ENCODE peak calls at places on chromosomes 6 and 20, in nine cellular contexts. R, P, G, H, Q, Z, A, O and D are unnamed samples.

GRCh38 chr6:1724616-1725015 is 114.9 kb downstream of the FOXC1 start:
- DNase-seq in Q (no peak), O (no peak), H (no peak), G (no peak), A (no peak), Z (no peak), P (no peak), R (no peak), D (no peak)

GRCh38 chr20:31864521-31865400 is 5.6 kb downstream of the DUSP15 start:
- DNase-seq in Q (peak), R (no peak), O (no peak), A (no peak), H (no peak), G (no peak), P (no peak), Z (no peak), D (no peak)

GRCh38 chr20:9185511-9185910 is 116.6 kb downstream of the PLCB4 start:
- DNase-seq in Z (no peak), G (no peak), H (no peak), O (peak), R (no peak), Q (no peak), P (no peak), A (peak), D (no peak)

GRCh38 chr6:166774770-166775169 is 147.7 kb upstream of the RPS6KA2 start:
- DNase-seq in A (no peak), Q (no peak), H (no peak), O (no peak), G (no peak), Z (no peak), P (no peak), R (no peak), D (no peak)

GRCh38 chr6:78995946-78996345 is 82.1 kb downstream of the PHIP start:
- DNase-seq in Q (no peak), G (no peak), O (no peak), A (peak), Z (no peak), P (no peak), R (no peak), H (no peak), D (no peak)

GRCh38 chr20:25223179-25223661 is 24.7 kb upstream of the PYGB start:
- DNase-seq in G (no peak), A (peak), R (no peak), P (no peak), H (no peak), O (peak), Z (no peak), Q (no peak), D (no peak)

GRCh38 chr20:32333988-32334885 is 23.9 kb upstream of the ASXL1 start:
- DNase-seq in H (no peak), A (no peak), Z (no peak), P (peak), O (no peak), G (no peak), R (no peak), Q (no peak), D (no peak)

GRCh38 chr6:111798281-111798725 is 74.9 kb downstream of the FYN start:
- DNase-seq in Z (no peak), O (no peak), Q (no peak), A (peak), H (no peak), R (no peak), P (no peak), G (no peak), D (no peak)

GRCh38 chr6:35014341-35014740 is 125.3 kb downstream of the ANKS1A start:
- DNase-seq in Q (no peak), A (no peak), P (no peak), G (peak), H (no peak), Z (no peak), O (no peak), R (no peak), D (no peak)

GRCh38 chr20:60101201-60101893 is 143.1 kb downstream of the CDH26 start:
- DNase-seq in R (no peak), Q (no peak), H (no peak), G (no peak), A (no peak), P (no peak), Z (no peak), O (no peak), D (no peak)

GRCh38 chr20:6045566-6045965 is 8.3 kb downstream of the LRRN4 start:
- DNase-seq in H (no peak), O (no peak), R (no peak), G (no peak), Z (no peak), P (no peak), Q (no peak), A (peak), D (no peak)

GRCh38 chr20:63073051-63073737 is 66.4 kb upstream of the BHLHE23 start:
- DNase-seq in H (no peak), O (no peak), Q (peak), A (no peak), P (no peak), R (no peak), Z (no peak), G (no peak), D (peak)

GRCh38 chr6:108904731-108905130 is 56.5 kb downstream of the ARMC2 start:
- DNase-seq in A (no peak), Z (no peak), Q (no peak), H (no peak), O (no peak), P (no peak), G (no peak), R (peak), D (no peak)

GRCh38 chr6:50699086-50699886 is 14.0 kb upstream of the TFAP2D start:
- DNase-seq in G (no peak), R (no peak), P (no peak), H (no peak), A (no peak), Z (peak), Q (peak), O (no peak), D (no peak)

GRCh38 chr6:63576147-63576772 is 4.0 kb downstream of the LOC128125822 start:
- DNase-seq in Z (no peak), P (no peak), R (no peak), A (no peak), G (no peak), Q (no peak), O (no peak), H (no peak), D (no peak)

GRCh38 chr20:33337531-33338165 is 54.6 kb downstream of the BPIFB1 start:
- DNase-seq in H (peak), A (no peak), R (no peak), P (no peak), G (no peak), O (no peak), Z (no peak), Q (no peak), D (no peak)

GRCh38 chr20:50129662-50130345 is 16.9 kb upstream of the UBE2V1 start:
- DNase-seq in G (no peak), Q (no peak), A (peak), Z (no peak), P (no peak), R (no peak), O (peak), H (no peak), D (no peak)

GRCh38 chr20:57043669-57044268 is 222.7 kb downstream of the BMP7 start:
- DNase-seq in A (no peak), H (no peak), G (no peak), Z (no peak), R (no peak), P (no peak), O (no peak), Q (no peak), D (no peak)

GRCh38 chr6:166862978-166863530 is 93.3 kb downstream of the RNASET2 start:
- DNase-seq in P (no peak), A (no peak), Q (peak), Z (no peak), G (no peak), R (no peak), H (no peak), O (no peak), D (no peak)